ENCODE peak calls at places on chromosomes 13 and 19, in nine cellular contexts. W is HTR-8/SVneo; H is GM10248; R is stimulated activated CD4-positive, alpha-beta T cell treated with anti-CD3 and anti-CD28 coated beads, Interleukin-15, amount 100 ng/mL, for 1 hour; F is activated CD4-positive, alpha-beta T cell treated with anti-CD3 and anti-CD28 coated beads for 4 hours; E is activated CD8-positive, alpha-beta memory T cell treated with anti-CD3 and anti-CD28 coated beads, Interleukin-2, amount 50 U/mL, for 48 hours; K is left cardiac atrium; N is tibial nerve; G is substantia nigra. X is an unnamed sample.

GRCh38 chr19:3227054-3227626 is 2.7 kb downstream of the CELF5 start:
- DNase-seq in G (no peak), E (no peak), K (no peak), N (no peak), F (no peak), H (no peak), W (no peak), R (no peak), X (no peak)

GRCh38 chr19:6772028-6772865 is at the start of gene VAV1:
- DNase-seq in F (peak; percentile 88), H (peak; percentile 95), W (no peak), G (no peak), E (peak; percentile 85), K (peak; percentile 60), N (no peak), R (peak; percentile 60), X (peak; percentile 32)

GRCh38 chr13:102141625-102142472 is 260.0 kb downstream of the FGF14 start:
- DNase-seq in K (no peak), N (no peak), H (peak; percentile 9), R (no peak), E (no peak), F (no peak), W (peak; percentile 0), G (no peak), X (no peak)

GRCh38 chr13:52949744-52950143 is 78.9 kb upstream of the OLFM4 start:
- DNase-seq in N (no peak), G (no peak), W (no peak), K (no peak), F (no peak), E (no peak), H (no peak), R (no peak), X (no peak)

GRCh38 chr19:23999821-24000610 is 85.3 kb downstream of the ZNF726 start:
- DNase-seq in E (no peak), H (no peak), G (no peak), K (no peak), F (no peak), W (no peak), R (no peak), N (no peak), X (no peak)

GRCh38 chr19:45137179-45137761 is 23.5 kb downstream of the NKPD1 start:
- DNase-seq in W (no peak), E (no peak), F (no peak), K (peak; percentile 42), G (no peak), H (peak; percentile 86), N (no peak), R (no peak), X (peak; percentile 68)

GRCh38 chr13:109756778-109757177 is 29.6 kb downstream of the IRS2 start:
- DNase-seq in G (no peak), K (no peak), R (no peak), N (no peak), H (no peak), W (no peak), F (no peak), E (no peak), X (no peak)

GRCh38 chr13:21106089-21106488 is 44.7 kb upstream of the LATS2 start:
- DNase-seq in E (no peak), H (no peak), G (no peak), W (peak; percentile 19), R (no peak), N (no peak), F (no peak), K (no peak), X (no peak)

GRCh38 chr13:112510002-112510780 is 77.8 kb downstream of the TUBGCP3 start:
- DNase-seq in F (no peak), G (no peak), R (no peak), E (no peak), W (peak; percentile 50), K (no peak), H (peak; percentile 44), N (no peak), X (no peak)

GRCh38 chr13:27421101-27421881 is 3.1 kb upstream of the GTF3A start:
- DNase-seq in K (no peak), F (no peak), H (no peak), N (no peak), W (no peak), R (no peak), G (no peak), E (no peak), X (no peak)

GRCh38 chr13:84609716-84610115 is 727.4 kb upstream of the SLITRK1 start:
- DNase-seq in G (no peak), N (no peak), W (no peak), F (no peak), E (no peak), R (no peak), H (no peak), K (no peak), X (no peak)

GRCh38 chr13:106568225-106569003 is 477 bp upstream of the ARGLU1 start:
- DNase-seq in W (no peak), F (no peak), N (no peak), E (no peak), H (no peak), G (no peak), K (no peak), R (no peak), X (no peak)

GRCh38 chr13:114093118-114093517 is 39.3 kb downstream of the RASA3 start:
- DNase-seq in H (no peak), W (no peak), F (no peak), N (no peak), R (no peak), E (no peak), G (no peak), K (no peak), X (no peak)

X was measured in heart right ventricle.